ENCODE peak calls at places on chromosomes 1 and 21, in eight cellular contexts. B is H9; M is HCEC 1CT; H is stimulated activated CD4-positive, alpha-beta T cell treated with anti-CD3 and anti-CD28 coated beads, Interleukin-15, amount 100 ng/mL, for 24 hours; X is EL; N is T-helper 1 cell; W is retina; S is GM23338. P is an unnamed sample.
A peak's percentile ranks its signal among the peaks of the same experiment; 100 is the strongest.

GRCh38 chr1:177278626-177279390 is 108.0 kb downstream of the BRINP2 start:
- DNase-seq in B (peak; percentile 46), M (peak; percentile 76), N (no peak), H (no peak), X (no peak), W (no peak), S (peak; percentile 7), P (no peak)

GRCh38 chr1:7313081-7313546 is 458.0 kb upstream of the VAMP3 start:
- DNase-seq in M (no peak), N (no peak), B (no peak), H (no peak), X (peak; percentile 73), S (no peak), W (no peak), P (no peak)

GRCh38 chr1:212488436-212489283 is 55.9 kb downstream of the NENF start:
- DNase-seq in X (peak; percentile 36), S (no peak), B (no peak), N (no peak), H (peak; percentile 27), M (peak; percentile 18), W (peak; percentile 40), P (no peak)

GRCh38 chr1:31764307-31765040 is at the start of gene ADGRB2:
- DNase-seq in W (peak; percentile 72), M (no peak), X (no peak), H (peak; percentile 41), S (peak; percentile 78), N (peak; percentile 32), B (peak; percentile 61), P (no peak)

GRCh38 chr1:162292422-162292849 is 84.2 kb downstream of the SPATA46 start:
- DNase-seq in M (peak; percentile 43), N (no peak), B (no peak), W (no peak), X (peak; percentile 57), S (peak; percentile 27), H (no peak), P (no peak)

GRCh38 chr1:2494323-2494693 is 18.2 kb downstream of the PLCH2 start:
- DNase-seq in S (no peak), M (peak; percentile 69), W (no peak), B (no peak), X (peak; percentile 87), H (no peak), N (no peak), P (no peak)

GRCh38 chr1:42815938-42816599 is 853 bp upstream of the ERMAP start:
- DNase-seq in B (peak; percentile 37), M (no peak), W (no peak), X (peak; percentile 25), N (no peak), S (no peak), H (peak; percentile 13), P (no peak)

GRCh38 chr1:110449661-110450651 is 993 bp upstream of the PROK1 start:
- DNase-seq in X (no peak), N (no peak), M (peak; percentile 14), W (no peak), B (no peak), S (peak; percentile 11), H (no peak), P (no peak)

GRCh38 chr1:80054129-80054528 is 1047.6 kb upstream of the ADGRL4 start:
- DNase-seq in H (no peak), X (peak; percentile 77), B (no peak), W (no peak), M (peak; percentile 39), N (no peak), S (no peak), P (no peak)

GRCh38 chr1:116373451-116374339 is 651 bp downstream of the ATP1A1 start:
- DNase-seq in W (peak; percentile 84), H (peak; percentile 70), S (peak; percentile 72), M (peak; percentile 57), N (peak; percentile 54), B (peak; percentile 60), X (peak; percentile 58), P (peak; percentile 53)

GRCh38 chr1:222624214-222624613 is 6.3 kb downstream of the MIA3 start:
- DNase-seq in M (no peak), H (no peak), X (no peak), N (no peak), B (no peak), S (no peak), W (no peak), P (no peak)

GRCh38 chr1:46528297-46528955 is 23.0 kb downstream of the KNCN start:
- DNase-seq in S (peak; percentile 72), N (no peak), H (no peak), M (peak; percentile 54), B (no peak), X (peak; percentile 60), W (no peak), P (no peak)

GRCh38 chr21:35217504-35218060 is 168.5 kb upstream of the RUNX1 start:
- DNase-seq in S (peak; percentile 30), H (peak; percentile 60), W (no peak), X (peak; percentile 97), M (peak; percentile 90), B (peak; percentile 45), N (no peak), P (no peak)

GRCh38 chr21:32065654-32066053 is 192.8 kb downstream of the HUNK start:
- DNase-seq in X (no peak), M (no peak), B (no peak), H (no peak), N (no peak), S (no peak), W (no peak), P (no peak)

GRCh38 chr1:50421768-50422674 is 1.2 kb downstream of the DMRTA2 start:
- DNase-seq in X (no peak), S (peak; percentile 76), W (no peak), M (no peak), H (no peak), B (peak; percentile 45), N (no peak), P (no peak)

GRCh38 chr1:110639724-110640386 is 33.7 kb upstream of the KCNA2 start:
- DNase-seq in M (peak; percentile 38), B (no peak), N (no peak), X (no peak), S (no peak), W (no peak), H (no peak), P (no peak)